ENCODE peak calls at places on chromosome 5, in five cellular contexts. D is HCT116, M is fibroblast of villous mesenchyme, B is epithelial cell of proximal tubule, Y is GM06990. J is an unnamed sample.

GRCh38 chr5:135210286-135211055 is 176.4 kb upstream of the PITX1 start:
- DNase-seq in D (no peak), M (peak), B (no peak), Y (no peak), J (no peak)

GRCh38 chr5:133996683-133997252 is 8.0 kb downstream of the VDAC1 start:
- DNase-seq in D (no peak), M (no peak), B (no peak), Y (no peak), J (no peak)

GRCh38 chr5:9297171-9297570 is 248.7 kb downstream of the SEMA5A start:
- DNase-seq in D (no peak), M (no peak), B (no peak), Y (no peak), J (no peak)

GRCh38 chr5:91339053-91339710 is 43.9 kb downstream of the ARRDC3 start:
- DNase-seq in D (no peak), M (peak), B (peak), Y (no peak), J (no peak)

GRCh38 chr5:119365847-119366536 is 10.2 kb downstream of the TNFAIP8 start:
- DNase-seq in D (no peak), M (no peak), B (no peak), Y (no peak), J (no peak)

GRCh38 chr5:81971086-81971693 is 633 bp upstream of the ATG10 start:
- DNase-seq in D (no peak), M (peak), B (no peak), Y (peak), J (no peak)

GRCh38 chr5:146860213-146860891 is 18.2 kb downstream of the PPP2R2B start:
- DNase-seq in D (no peak), M (peak), B (peak), Y (no peak), J (peak)

GRCh38 chr5:179806250-179807045 is at the start of gene MGAT4B:
- DNase-seq in D (no peak), M (peak), B (no peak), Y (peak), J (peak)

GRCh38 chr5:91111473-91112238 is 271.5 kb downstream of the ARRDC3 start:
- DNase-seq in D (no peak), M (no peak), B (no peak), Y (no peak), J (no peak)

GRCh38 chr5:61298580-61298979 is 33.5 kb upstream of the ZSWIM6 start:
- DNase-seq in D (no peak), M (peak), B (no peak), Y (no peak), J (no peak)

GRCh38 chr5:54807421-54807820 is 178.0 kb downstream of the ESM1 start:
- DNase-seq in D (no peak), M (peak), B (peak), Y (no peak), J (no peak)

GRCh38 chr5:151005975-151006576 is 14.3 kb upstream of the GPX3 start:
- DNase-seq in D (no peak), M (peak), B (peak), Y (no peak), J (no peak)

GRCh38 chr5:122102825-122103224 is 24.8 kb upstream of the LOX start:
- DNase-seq in D (no peak), M (peak), B (peak), Y (no peak), J (no peak)

GRCh38 chr5:77644443-77645157 is 6.1 kb upstream of the OTP start:
- DNase-seq in D (no peak), M (no peak), B (no peak), Y (no peak), J (no peak)

GRCh38 chr5:60687927-60688720 is 11.8 kb downstream of the DEPDC1B start:
- DNase-seq in D (no peak), M (peak), B (no peak), Y (no peak), J (peak)

GRCh38 chr5:176153741-176154140 is 84.5 kb upstream of the SIMC1 start:
- DNase-seq in D (no peak), M (no peak), B (no peak), Y (no peak), J (no peak)

GRCh38 chr5:157998021-157998504 is 139.1 kb upstream of the CLINT1 start:
- DNase-seq in D (no peak), M (peak), B (no peak), Y (no peak), J (no peak)

GRCh38 chr5:123819401-123819800 is 307.4 kb downstream of the CSNK1G3 start:
- DNase-seq in D (no peak), M (no peak), B (no peak), Y (no peak), J (no peak)

GRCh38 chr5:33272288-33272687 is 168.5 kb upstream of the TARS1 start:
- DNase-seq in D (peak), M (peak), B (peak), Y (no peak), J (no peak)

GRCh38 chr5:161098516-161098915 is 246.5 kb upstream of the ATP10B start:
- DNase-seq in D (no peak), M (no peak), B (no peak), Y (no peak), J (no peak)

GRCh38 chr5:61993446-61994017 is 312.5 kb upstream of the KIF2A start:
- DNase-seq in D (no peak), M (no peak), B (no peak), Y (no peak), J (no peak)

GRCh38 chr5:107853696-107854095 is 183.0 kb upstream of the EFNA5 start:
- DNase-seq in D (no peak), M (no peak), B (no peak), Y (no peak), J (no peak)

GRCh38 chr5:9776525-9776924 is 146.4 kb upstream of the TAS2R1 start:
- DNase-seq in D (no peak), M (peak), B (no peak), Y (no peak), J (no peak)

GRCh38 chr5:68730220-68731010 is 363.4 kb upstream of the SLC30A5 start:
- DNase-seq in D (no peak), M (peak), B (peak), Y (no peak), J (no peak)

GRCh38 chr5:151550146-151550545 is 41.0 kb downstream of the FAT2 start:
- DNase-seq in D (no peak), M (no peak), B (no peak), Y (no peak), J (no peak)

GRCh38 chr5:81579525-81579924 is 171.4 kb downstream of the SSBP2 start:
- DNase-seq in D (no peak), M (peak), B (no peak), Y (no peak), J (no peak)

GRCh38 chr5:38367966-38368365 is 109.6 kb downstream of the EGFLAM start:
- DNase-seq in D (no peak), M (peak), B (no peak), Y (no peak), J (no peak)

GRCh38 chr5:176651472-176651980 is 4.2 kb downstream of the TSPAN17 start:
- DNase-seq in D (no peak), M (no peak), B (no peak), Y (no peak), J (no peak)

GRCh38 chr5:93674866-93675457 is 66.4 kb downstream of the POU5F2 start:
- DNase-seq in D (no peak), M (no peak), B (no peak), Y (no peak), J (no peak)

GRCh38 chr5:132011561-132012384 is at the start of gene ACSL6:
- DNase-seq in D (no peak), M (no peak), B (no peak), Y (no peak), J (peak)

GRCh38 chr5:163369986-163370385 is 67.4 kb upstream of the CCNG1 start:
- DNase-seq in D (no peak), M (no peak), B (no peak), Y (no peak), J (no peak)

GRCh38 chr5:164146223-164146622 is 640.8 kb downstream of the MAT2B start:
- DNase-seq in D (no peak), M (no peak), B (no peak), Y (no peak), J (no peak)

GRCh38 chr5:77143998-77144836 is 57.1 kb upstream of the ZBED3 start:
- DNase-seq in D (peak), M (peak), B (no peak), Y (peak), J (peak)

DNA sequence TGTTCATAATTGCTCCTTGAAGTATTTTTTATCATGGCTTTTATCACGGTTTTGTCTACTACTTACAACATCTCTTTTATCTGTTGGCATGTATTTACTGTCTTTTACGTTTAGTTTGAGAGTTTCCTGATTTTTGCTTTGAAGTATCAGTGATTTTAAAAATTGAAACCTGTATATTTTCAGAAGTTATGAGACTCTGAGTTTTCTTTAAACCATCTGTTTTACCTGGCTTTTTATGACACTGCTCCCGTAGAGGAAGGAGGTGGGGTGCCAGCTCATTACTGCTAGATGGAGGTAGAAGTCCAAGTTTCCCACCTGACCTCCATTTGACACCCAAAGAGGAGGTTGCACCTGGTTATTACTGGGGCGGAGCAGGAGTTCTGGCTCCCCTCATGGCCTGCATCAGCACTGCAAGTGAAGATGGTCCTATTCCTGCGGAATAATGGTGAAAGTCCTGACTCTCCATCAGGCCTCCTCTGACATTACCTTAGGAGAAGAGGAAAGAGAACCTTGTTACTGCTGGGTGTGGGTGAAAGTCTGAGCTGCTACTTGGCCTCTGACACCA is 10.0 kb upstream of the ZNF131 start:
- DNase-seq in D (peak), M (no peak), B (no peak), Y (no peak), J (peak)
- TF ChIP-seq CTCF in D (peak), M (peak), B (peak), Y (peak), J (peak)

DNA sequence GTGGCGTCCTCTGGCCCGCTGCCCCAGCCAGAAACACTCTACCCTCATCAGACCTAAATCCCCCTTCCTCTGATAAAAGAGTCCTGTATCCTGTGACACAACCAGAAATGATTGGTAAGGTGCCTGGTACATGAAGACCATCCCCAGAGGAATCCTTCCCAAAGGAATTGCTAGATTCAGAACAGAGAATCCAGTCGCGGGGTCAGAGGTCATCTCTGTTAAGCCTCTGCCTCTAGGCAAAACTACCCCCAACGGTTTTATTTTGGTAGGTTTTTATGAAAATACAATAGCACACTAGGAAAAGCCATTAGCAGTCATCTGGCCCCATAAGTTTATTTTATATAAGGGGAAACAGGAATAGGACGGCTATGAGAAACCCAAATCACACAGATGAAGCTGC is 102.4 kb upstream of the HAND1 start:
- DNase-seq in D (no peak), M (no peak), B (no peak), Y (no peak), J (no peak)
- TF ChIP-seq CTCF in D (no peak), M (no peak), B (no peak), Y (no peak), J (no peak)

GRCh38 chr5:26889810-26890209 is 148.6 kb downstream of the CDH9 start:
- DNase-seq in D (no peak), M (no peak), B (no peak), Y (no peak), J (no peak)
- TF ChIP-seq CTCF in D (no peak), M (no peak), B (no peak), Y (no peak), J (no peak)

GRCh38 chr5:36840077-36840476 is 36.5 kb upstream of the NIPBL start:
- DNase-seq in D (no peak), M (no peak), B (no peak), Y (no peak), J (no peak)

GRCh38 chr5:36839479-36839878 is 37.1 kb upstream of the NIPBL start:
- DNase-seq in D (no peak), M (no peak), B (no peak), Y (no peak), J (no peak)

GRCh38 chr5:36841657-36842056 is 34.9 kb upstream of the NIPBL start:
- DNase-seq in D (no peak), M (no peak), B (no peak), Y (no peak), J (no peak)

GRCh38 chr5:36842087-36842486 is 34.5 kb upstream of the NIPBL start:
- DNase-seq in D (no peak), M (no peak), B (no peak), Y (peak), J (no peak)

GRCh38 chr5:36844305-36844704 is 32.3 kb upstream of the NIPBL start:
- DNase-seq in D (no peak), M (no peak), B (no peak), Y (no peak), J (no peak)
- TF ChIP-seq CTCF in D (no peak), M (no peak), B (no peak), Y (no peak), J (no peak)

GRCh38 chr5:148969291-148969690 is 93.6 kb downstream of the SH3TC2 start:
- DNase-seq in D (no peak), M (no peak), B (no peak), Y (no peak), J (no peak)
- TF ChIP-seq CTCF in D (peak), M (no peak), B (peak), Y (no peak), J (no peak)

J was measured in Calu3.